ENCODE peak calls at places on chromosome 4, in nine cellular contexts. One of them, this sample, is unnamed.

GRCh38 chr4:83331959-83332358 is 2.7 kb downstream of the HPSE start:
- DNase-seq in myocyte: no peak
- DNase-seq in effector memory CD4-positive, alpha-beta T cell: no peak
- DNase-seq in endothelial cell: no peak
- DNase-seq in left cardiac atrium: no peak
- DNase-seq in amniotic stem cell: no peak
- DNase-seq in cardiac muscle cell: no peak
- DNase-seq in GM12891: no peak
- DNase-seq in activated T-cell treated with anti-CD3 and anti-CD28 coated beads for 24 hours: no peak
- DNase-seq in this sample: no peak

GRCh38 chr4:2794707-2795557 is 2.0 kb downstream of the SH3BP2 start:
- DNase-seq in myocyte: no peak
- DNase-seq in effector memory CD4-positive, alpha-beta T cell: no peak
- DNase-seq in endothelial cell: peak
- DNase-seq in left cardiac atrium: peak
- DNase-seq in amniotic stem cell: no peak
- DNase-seq in cardiac muscle cell: no peak
- DNase-seq in GM12891: no peak
- DNase-seq in activated T-cell treated with anti-CD3 and anti-CD28 coated beads for 24 hours: no peak
- DNase-seq in this sample: peak

GRCh38 chr4:25697516-25697915 is 41.9 kb downstream of the SLC34A2 start:
- DNase-seq in myocyte: no peak
- DNase-seq in effector memory CD4-positive, alpha-beta T cell: no peak
- DNase-seq in endothelial cell: no peak
- DNase-seq in left cardiac atrium: no peak
- DNase-seq in amniotic stem cell: no peak
- DNase-seq in cardiac muscle cell: no peak
- DNase-seq in GM12891: no peak
- DNase-seq in activated T-cell treated with anti-CD3 and anti-CD28 coated beads for 24 hours: no peak
- DNase-seq in this sample: no peak

GRCh38 chr4:858136-858535 is 32.2 kb upstream of the CPLX1 start:
- DNase-seq in myocyte: no peak
- DNase-seq in effector memory CD4-positive, alpha-beta T cell: no peak
- DNase-seq in endothelial cell: no peak
- DNase-seq in left cardiac atrium: no peak
- DNase-seq in amniotic stem cell: no peak
- DNase-seq in cardiac muscle cell: no peak
- DNase-seq in GM12891: no peak
- DNase-seq in activated T-cell treated with anti-CD3 and anti-CD28 coated beads for 24 hours: no peak
- DNase-seq in this sample: no peak

GRCh38 chr4:138562544-138562961 is 320.4 kb upstream of the SLC7A11 start:
- DNase-seq in myocyte: peak
- DNase-seq in effector memory CD4-positive, alpha-beta T cell: no peak
- DNase-seq in endothelial cell: no peak
- DNase-seq in left cardiac atrium: no peak
- DNase-seq in amniotic stem cell: no peak
- DNase-seq in cardiac muscle cell: no peak
- DNase-seq in GM12891: no peak
- DNase-seq in activated T-cell treated with anti-CD3 and anti-CD28 coated beads for 24 hours: no peak
- DNase-seq in this sample: no peak

GRCh38 chr4:7044415-7044930 is 1.3 kb downstream of the TADA2B start:
- DNase-seq in myocyte: no peak
- DNase-seq in effector memory CD4-positive, alpha-beta T cell: no peak
- DNase-seq in endothelial cell: no peak
- DNase-seq in left cardiac atrium: no peak
- DNase-seq in amniotic stem cell: no peak
- DNase-seq in cardiac muscle cell: peak
- DNase-seq in GM12891: no peak
- DNase-seq in activated T-cell treated with anti-CD3 and anti-CD28 coated beads for 24 hours: no peak
- DNase-seq in this sample: peak

GRCh38 chr4:43339435-43339834 is 446.9 kb downstream of the GRXCR1 start:
- DNase-seq in myocyte: peak
- DNase-seq in effector memory CD4-positive, alpha-beta T cell: no peak
- DNase-seq in endothelial cell: no peak
- DNase-seq in left cardiac atrium: no peak
- DNase-seq in amniotic stem cell: no peak
- DNase-seq in cardiac muscle cell: no peak
- DNase-seq in GM12891: no peak
- DNase-seq in activated T-cell treated with anti-CD3 and anti-CD28 coated beads for 24 hours: no peak
- DNase-seq in this sample: no peak

GRCh38 chr4:3451956-3452355 is 10.2 kb downstream of the HGFAC start:
- DNase-seq in myocyte: no peak
- DNase-seq in effector memory CD4-positive, alpha-beta T cell: no peak
- DNase-seq in endothelial cell: no peak
- DNase-seq in left cardiac atrium: no peak
- DNase-seq in amniotic stem cell: peak
- DNase-seq in cardiac muscle cell: no peak
- DNase-seq in GM12891: no peak
- DNase-seq in activated T-cell treated with anti-CD3 and anti-CD28 coated beads for 24 hours: no peak
- DNase-seq in this sample: no peak

This sample was measured in thyroid gland.